ENCODE peak calls at places on chromosomes 3 and 15, in seven cellular contexts. X is nephron progenitor cell, C is lower lobe of right lung, V is endothelial cell, E is lower leg skin, U is GM23338, K is body of pancreas. R is an unnamed sample.

GRCh38 chr3:20043825-20044224 is 3.6 kb downstream of the KAT2B start:
- DNase-seq in C (no peak), E (no peak), K (no peak), V (no peak), U (no peak), X (no peak), R (no peak)

GRCh38 chr15:52329150-52329549 is 33.5 kb upstream of the MYO5C start:
- DNase-seq in K (peak), C (no peak), V (no peak), X (no peak), E (no peak), U (no peak), R (no peak)

GRCh38 chr3:136862611-136862951 is 573 bp downstream of the NCK1 start:
- DNase-seq in U (peak), V (peak), E (peak), X (no peak), K (peak), C (peak), R (peak)

GRCh38 chr3:8621872-8622271 is 22.7 kb downstream of the SSUH2 start:
- DNase-seq in V (no peak), E (no peak), X (no peak), K (no peak), U (no peak), C (no peak), R (no peak)

GRCh38 chr3:197399486-197399885 is 101.1 kb upstream of the DLG1 start:
- DNase-seq in X (no peak), C (no peak), V (no peak), U (no peak), K (no peak), E (peak), R (no peak)

GRCh38 chr3:168047190-168047795 is 48.4 kb downstream of the GOLIM4 start:
- DNase-seq in E (no peak), V (peak), X (no peak), K (no peak), U (peak), C (no peak), R (peak)

GRCh38 chr15:71752604-71753289 is 57.6 kb upstream of the NR2E3 start:
- DNase-seq in V (peak), K (peak), C (no peak), E (no peak), X (peak), U (peak), R (peak)

GRCh38 chr15:66098019-66098363 is 155.6 kb downstream of the MEGF11 start:
- DNase-seq in E (no peak), V (no peak), X (no peak), C (no peak), U (no peak), K (no peak), R (no peak)

GRCh38 chr15:61195116-61196002 is 33.7 kb downstream of the RORA start:
- DNase-seq in C (no peak), V (peak), K (no peak), E (peak), X (no peak), U (peak), R (no peak)

GRCh38 chr3:174035317-174035886 is 637.9 kb downstream of the NLGN1 start:
- DNase-seq in E (no peak), C (no peak), V (no peak), X (no peak), U (no peak), K (peak), R (no peak)

GRCh38 chr3:46989146-46989810 is 9.8 kb downstream of the NBEAL2 start:
- DNase-seq in X (no peak), V (no peak), C (no peak), U (peak), E (peak), K (no peak), R (no peak)

GRCh38 chr3:144162042-144162441 is 190.4 kb downstream of the DIPK2A start:
- DNase-seq in X (no peak), C (no peak), E (no peak), U (no peak), V (no peak), K (no peak), R (no peak)

GRCh38 chr15:78104566-78105500 is 12.5 kb downstream of the SH2D7 start:
- DNase-seq in C (no peak), E (no peak), K (no peak), U (no peak), X (no peak), V (no peak), R (no peak)

GRCh38 chr3:106542101-106542769 is 673.4 kb upstream of the CBLB start:
- DNase-seq in U (peak), E (no peak), V (no peak), K (no peak), X (no peak), C (no peak), R (no peak)

GRCh38 chr3:196093271-196094111 is 11.6 kb upstream of the TFRC start:
- DNase-seq in V (no peak), C (no peak), X (no peak), U (no peak), E (peak), K (no peak), R (no peak)

GRCh38 chr3:34008191-34008590 is 209.8 kb downstream of the PDCD6IP start:
- DNase-seq in X (peak), C (no peak), V (no peak), U (peak), K (no peak), E (no peak), R (no peak)

GRCh38 chr15:39174332-39174731 is 406.5 kb upstream of the THBS1 start:
- DNase-seq in E (no peak), V (no peak), C (no peak), U (no peak), X (no peak), K (no peak), R (no peak)

GRCh38 chr3:121661376-121661775 is 673 bp upstream of the HCLS1 start:
- DNase-seq in U (peak), K (no peak), E (no peak), V (no peak), X (no peak), C (no peak), R (no peak)

GRCh38 chr15:84681822-84682221 is 23.8 kb upstream of the NMB start:
- DNase-seq in U (no peak), K (no peak), E (no peak), C (no peak), X (no peak), V (no peak), R (no peak)

GRCh38 chr3:188659444-188660100 is 505.6 kb downstream of the LPP start:
- DNase-seq in C (no peak), E (no peak), K (no peak), X (no peak), V (no peak), U (no peak), R (no peak)

GRCh38 chr15:70604671-70605070 is 158.7 kb downstream of the UACA start:
- DNase-seq in K (no peak), E (no peak), V (no peak), C (no peak), X (no peak), U (peak), R (no peak)
- TF ChIP-seq CTCF in K (no peak), E (no peak), V (no peak), C (no peak), X (no peak), U (peak), R (no peak)

DNA sequence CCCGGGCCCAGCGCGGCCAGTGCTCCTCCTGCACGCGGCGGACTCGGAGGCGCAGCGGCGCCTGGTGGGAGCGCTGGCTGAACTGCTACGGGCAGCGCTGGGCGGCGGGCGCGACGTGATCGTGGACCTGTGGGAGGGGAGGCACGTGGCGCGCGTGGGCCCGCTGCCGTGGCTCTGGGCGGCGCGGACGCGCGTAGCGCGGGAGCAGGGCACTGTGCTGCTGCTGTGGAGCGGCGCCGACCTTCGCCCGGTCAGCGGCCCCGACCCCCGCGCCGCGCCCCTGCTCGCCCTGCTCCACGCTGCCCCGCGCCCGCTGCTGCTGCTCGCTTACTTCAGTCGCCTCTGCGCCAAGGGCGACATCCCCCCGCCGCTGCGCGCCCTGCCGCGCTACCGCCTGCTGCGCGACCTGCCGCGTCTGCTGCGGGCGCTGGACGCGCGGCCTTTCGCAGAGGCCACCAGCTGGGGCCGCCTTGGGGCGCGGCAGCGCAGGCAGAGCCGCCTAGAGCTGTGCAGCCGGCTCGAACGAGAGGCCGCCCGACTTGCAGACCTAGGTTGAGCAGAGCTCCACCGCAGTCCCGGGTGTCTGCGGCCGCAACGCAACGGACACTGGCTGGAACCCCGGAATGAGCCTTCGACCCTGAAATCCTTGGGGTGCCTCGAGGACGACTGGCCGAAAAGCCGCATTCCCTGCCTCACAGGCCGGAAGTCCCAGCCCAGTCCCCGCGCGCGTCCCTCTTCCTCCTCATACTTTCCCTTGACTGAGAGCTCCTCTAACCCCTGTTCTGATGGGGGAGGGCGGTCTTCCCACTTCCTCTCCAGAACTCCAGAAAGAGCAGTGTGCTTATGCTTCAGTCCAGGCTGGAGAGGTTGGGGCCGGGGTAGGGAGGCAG is 1.4 kb upstream of the IL17RC start:
- DNase-seq in C (peak), E (peak), K (peak), U (peak), X (peak), V (peak), R (no peak)
- TF ChIP-seq CTCF in C (peak), E (no peak), K (peak), U (no peak), X (no peak), V (no peak), R (no peak)

DNA sequence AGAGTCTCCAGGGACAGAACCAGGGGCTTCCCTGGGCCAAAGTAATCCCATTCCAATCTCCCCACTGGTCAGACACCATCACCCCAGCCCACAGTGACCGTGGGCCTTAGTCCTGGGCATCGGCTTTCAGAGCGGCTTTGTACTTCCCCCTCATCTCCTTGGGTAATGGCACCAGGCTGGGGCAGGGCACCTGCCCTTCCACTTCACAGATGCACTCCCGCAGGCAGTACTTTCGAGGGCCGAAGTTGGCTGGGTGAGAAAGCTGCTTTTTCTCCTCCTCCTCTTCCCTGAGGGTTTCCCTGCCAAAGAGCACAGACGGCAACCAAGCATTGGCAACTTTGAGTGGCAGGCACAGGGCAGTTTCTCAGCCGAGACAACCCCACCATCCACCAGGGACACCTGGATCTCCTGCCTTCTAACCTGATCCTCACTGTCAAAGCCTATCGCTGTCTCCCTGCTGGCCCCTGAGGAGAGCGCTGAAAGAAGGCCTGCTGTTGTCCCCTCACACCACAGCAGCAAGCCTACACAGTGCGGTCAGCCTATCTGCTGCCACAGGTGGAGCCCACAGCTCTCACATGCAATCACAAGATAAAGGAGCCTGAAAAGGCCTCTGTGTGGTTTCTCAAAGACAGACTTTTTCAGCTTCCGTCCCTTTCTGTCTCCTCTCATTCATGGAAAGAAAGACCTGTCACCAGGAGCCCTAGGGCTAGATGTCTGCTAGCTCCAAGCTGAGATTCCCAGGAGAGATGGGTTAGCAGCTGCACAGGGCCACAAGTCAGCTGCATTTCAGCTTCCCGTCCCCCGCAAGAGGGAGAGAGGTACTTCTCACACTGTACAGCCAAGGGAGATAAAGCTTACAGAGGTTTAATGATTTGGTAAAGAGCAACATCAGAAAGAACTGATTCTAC is 12.5 kb downstream of the MRPS25 start:
- DNase-seq in K (no peak), E (no peak), X (no peak), C (no peak), V (no peak), U (no peak), R (no peak)
- TF ChIP-seq CTCF in K (no peak), E (no peak), X (no peak), C (no peak), V (no peak), U (no peak), R (no peak)

GRCh38 chr3:152834354-152835310 is at the start of gene P2RY1:
- DNase-seq in U (peak), C (peak), K (peak), V (peak), X (peak), E (peak), R (peak)
- TF ChIP-seq CTCF in U (no peak), C (no peak), K (peak), V (no peak), X (no peak), E (no peak), R (peak)

DNA sequence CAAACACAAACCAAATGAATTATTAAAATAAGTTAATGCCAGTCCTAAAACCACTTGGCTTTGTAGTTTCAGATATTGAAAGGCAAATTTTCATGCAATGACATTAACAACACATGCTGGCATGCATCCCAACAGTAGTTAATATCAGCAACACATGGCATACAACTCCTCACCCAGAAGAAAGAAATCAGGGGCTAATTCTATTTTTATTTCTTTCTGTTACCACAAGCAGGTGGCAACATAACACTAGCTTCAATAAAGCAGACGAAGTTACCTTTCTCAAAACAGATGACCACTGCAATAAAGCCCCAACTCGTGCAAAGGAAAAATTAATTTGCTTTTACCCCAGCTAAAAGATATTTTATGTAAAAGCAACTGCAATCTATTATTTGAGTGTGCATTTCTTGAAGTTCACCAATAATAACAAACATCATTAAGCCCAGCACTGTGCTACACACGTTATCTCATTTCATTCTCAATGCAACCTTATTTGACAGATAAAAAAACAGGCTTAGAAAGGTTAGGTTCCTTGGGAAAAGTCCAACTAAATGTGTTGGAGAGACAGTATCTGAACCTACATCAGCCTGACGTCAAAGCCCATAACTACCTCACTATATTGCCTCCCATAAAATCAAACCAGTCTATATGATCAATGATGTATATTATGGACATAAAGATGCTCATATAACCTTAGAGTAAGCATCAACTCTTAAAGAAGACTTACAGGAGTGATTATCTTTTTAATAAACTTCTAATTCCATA is 2.8 kb downstream of the TOP2B start:
- DNase-seq in E (no peak), U (no peak), K (no peak), C (no peak), V (no peak), X (no peak), R (no peak)
- TF ChIP-seq CTCF in E (no peak), U (no peak), K (no peak), C (no peak), V (no peak), X (no peak), R (no peak)

GRCh38 chr3:179991877-179992276 is 44.9 kb downstream of the PEX5L start:
- DNase-seq in X (no peak), E (no peak), V (no peak), K (no peak), U (no peak), C (no peak), R (no peak)

GRCh38 chr3:180000500-180000899 is 36.2 kb downstream of the PEX5L start:
- DNase-seq in K (no peak), U (no peak), X (no peak), V (no peak), E (no peak), C (no peak), R (no peak)

GRCh38 chr3:179991104-179991503 is 45.6 kb downstream of the PEX5L start:
- DNase-seq in K (no peak), V (no peak), C (no peak), E (no peak), U (no peak), X (no peak), R (no peak)

DNA sequence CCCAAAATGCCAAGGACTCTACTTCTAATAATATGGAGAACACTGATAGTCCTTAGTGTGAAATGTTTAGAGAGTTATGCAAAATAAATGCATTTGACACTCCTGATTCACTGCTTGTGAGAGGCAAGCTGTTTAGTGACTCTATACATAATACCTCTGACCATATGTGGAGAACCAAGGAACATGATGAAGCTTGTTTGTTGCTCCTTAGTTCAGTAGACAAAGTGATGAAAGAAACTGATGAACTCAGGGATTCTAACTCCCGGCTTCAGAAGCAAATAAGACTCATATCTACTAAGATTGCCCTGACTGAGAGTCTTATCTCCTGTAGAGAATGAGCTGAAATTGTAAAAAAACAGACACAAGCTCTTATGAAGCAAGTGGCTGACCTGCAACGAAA is 41.3 kb downstream of the PEX5L start:
- DNase-seq in U (no peak), E (no peak), X (no peak), K (no peak), C (no peak), V (no peak), R (no peak)
- TF ChIP-seq CTCF in U (no peak), E (no peak), X (no peak), K (no peak), C (no peak), V (no peak), R (no peak)

GRCh38 chr15:72835289-72835890 is 51.8 kb upstream of the ADPGK start:
- DNase-seq in U (peak), K (peak), E (peak), V (no peak), X (no peak), C (no peak), R (peak)
- TF ChIP-seq CTCF in U (peak), K (no peak), E (no peak), V (no peak), X (no peak), C (peak), R (peak)

GRCh38 chr3:171453175-171453868 is 6.9 kb downstream of the TNIK start:
- DNase-seq in C (no peak), K (no peak), U (peak), V (peak), X (peak), E (no peak), R (no peak)
- TF ChIP-seq CTCF in C (no peak), K (no peak), U (peak), V (peak), X (peak), E (no peak), R (peak)

R was measured in Calu3.